ENCODE peak calls at places on chromosomes 4 and X, in five cellular contexts. W, X, I, E and C are unnamed samples.

GRCh38 chr4:136343340-136343739 is 1189.0 kb downstream of the PCDH18 start:
- DNase-seq in E (no peak), I (no peak), W (no peak), X (no peak), C (no peak)

GRCh38 chr4:2515835-2516550 is 20.5 kb upstream of the FAM193A start:
- DNase-seq in W (no peak), I (no peak), E (no peak), X (no peak), C (no peak)

GRCh38 chrX:40864972-40865371 is 129.6 kb upstream of the MED14 start:
- DNase-seq in E (no peak), X (no peak), I (no peak), W (no peak), C (no peak)

GRCh38 chr4:4594531-4594930 is 52.7 kb upstream of the STX18 start:
- DNase-seq in W (no peak), X (no peak), I (no peak), E (no peak), C (no peak)

GRCh38 chr4:92305878-92306520 is 2.2 kb downstream of the GRID2 start:
- DNase-seq in E (peak), I (no peak), X (no peak), W (peak), C (no peak)

GRCh38 chrX:53082773-53083616 is 828 bp downstream of the TSPYL2 start:
- DNase-seq in W (no peak), I (no peak), E (no peak), X (no peak), C (no peak)

GRCh38 chr4:121932212-121932974 is 19.5 kb downstream of the TRPC3 start:
- DNase-seq in W (no peak), I (no peak), E (no peak), X (no peak), C (no peak)

GRCh38 chr4:139903845-139904244 is 238.2 kb downstream of the MGST2 start:
- DNase-seq in E (no peak), I (no peak), W (no peak), X (no peak), C (no peak)

GRCh38 chrX:38327007-38327774 is at the start of gene RPGR:
- DNase-seq in I (peak), W (peak), X (peak), E (peak), C (peak)

GRCh38 chr4:13541176-13541604 is 3.1 kb downstream of the NKX3-2 start:
- DNase-seq in E (peak), W (peak), X (no peak), I (no peak), C (no peak)

GRCh38 chrX:108304210-108304609 is 134.0 kb downstream of the COL4A6 start:
- DNase-seq in W (peak), E (no peak), X (no peak), I (no peak), C (no peak)

GRCh38 chr4:173014113-173014558 is 154.5 kb upstream of the GALNT7 start:
- DNase-seq in W (peak), X (no peak), E (peak), I (no peak), C (no peak)

GRCh38 chr4:73707269-73707875 is 33.0 kb upstream of the CXCL8 start:
- DNase-seq in W (no peak), I (no peak), E (no peak), X (no peak), C (no peak)

GRCh38 chrX:86507337-86507736 is 359.1 kb downstream of the DACH2 start:
- DNase-seq in W (no peak), I (no peak), X (no peak), E (no peak), C (no peak)

GRCh38 chr4:68960294-68961163 is 8.9 kb upstream of the UGT2A3 start:
- DNase-seq in E (no peak), I (no peak), X (no peak), W (no peak), C (no peak)

GRCh38 chrX:121308276-121308805 is 260.9 kb downstream of the GLUD2 start:
- DNase-seq in X (peak), E (no peak), I (peak), W (peak), C (peak)

GRCh38 chr4:74258949-74259348 is 49.3 kb upstream of the EPGN start:
- DNase-seq in X (no peak), W (no peak), I (no peak), E (no peak), C (no peak)

GRCh38 chr4:56619160-56619559 is 61.9 kb downstream of the HOPX start:
- DNase-seq in I (no peak), X (peak), E (no peak), W (peak), C (no peak)

GRCh38 chr4:5021546-5021945 is 2.3 kb upstream of the CYTL1 start:
- DNase-seq in E (no peak), I (no peak), X (no peak), W (no peak), C (no peak)

GRCh38 chr4:152536545-152537182 is 772 bp upstream of the FBXW7 start:
- DNase-seq in X (peak), E (no peak), W (peak), I (peak), C (peak)

GRCh38 chr4:65893311-65893710 is 223.0 kb upstream of the EPHA5 start:
- DNase-seq in I (no peak), W (no peak), X (no peak), E (no peak), C (no peak)

DNA sequence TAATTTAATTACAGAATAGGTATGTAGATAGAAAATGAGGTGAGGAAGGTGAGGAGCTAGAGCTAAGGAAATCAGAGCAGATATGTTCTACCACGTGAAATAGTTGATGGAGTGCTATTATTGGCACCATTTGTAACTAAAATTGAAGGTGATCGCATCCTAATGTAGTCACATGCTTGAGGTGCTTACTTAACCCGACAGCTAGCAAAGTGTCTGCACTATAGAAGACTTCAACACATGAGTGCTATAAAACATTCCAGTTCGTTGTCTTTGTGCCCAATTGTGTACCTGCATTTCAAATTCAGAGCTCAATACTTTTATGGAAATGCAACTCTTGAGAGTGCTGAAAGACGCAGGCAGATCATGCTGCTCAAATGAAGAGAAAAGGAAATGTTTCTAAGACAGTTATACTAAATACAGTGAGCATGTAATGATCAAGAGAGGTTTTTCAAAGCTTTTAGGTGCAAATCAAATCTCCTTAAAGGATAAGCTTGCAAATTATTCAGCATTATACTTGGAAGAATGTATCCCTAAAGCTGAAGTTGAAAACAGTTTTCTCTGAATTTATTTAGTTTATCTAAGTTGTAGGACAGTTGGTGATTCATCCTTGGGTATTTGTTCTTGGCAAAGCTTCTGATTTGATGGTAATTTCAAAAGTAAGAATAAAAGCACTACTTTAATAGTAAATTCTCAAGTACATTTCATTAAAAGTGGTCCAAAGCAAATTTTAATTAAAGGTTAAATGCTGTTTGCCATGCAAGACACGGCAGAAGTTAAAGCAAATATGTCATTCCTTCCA is 223.9 kb upstream of the EPHA5 start:
- DNase-seq in X (no peak), W (no peak), I (no peak), E (no peak), C (no peak)
- TF ChIP-seq JUND in X (no peak), W (no peak), I (no peak), E (no peak), C (no peak)

DNA sequence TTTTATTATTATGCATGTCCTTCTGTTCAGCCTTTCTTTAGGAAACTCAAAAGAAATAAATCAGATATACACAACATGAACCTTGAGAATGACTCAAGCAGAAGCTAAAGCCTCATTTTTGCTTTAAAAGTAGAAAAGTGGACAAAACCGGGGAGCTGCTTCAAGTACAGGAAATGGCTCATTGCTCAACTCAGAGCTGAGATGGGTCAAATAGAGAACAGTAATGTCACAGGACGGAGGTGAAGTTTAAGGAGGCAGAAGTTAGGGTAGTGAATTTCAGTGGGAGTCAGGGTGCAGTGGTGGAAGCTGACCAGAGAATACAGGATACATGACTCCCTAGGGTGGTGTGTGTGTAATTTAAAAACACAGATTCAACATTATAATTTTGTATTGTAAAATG is 22.2 kb downstream of the PHKA2 start:
- DNase-seq in W (no peak), X (no peak), E (no peak), I (no peak), C (no peak)
- TF ChIP-seq JUND in W (no peak), X (no peak), E (no peak), I (no peak), C (no peak)

GRCh38 chr4:168993724-168994510 is 16.1 kb downstream of the CBR4 start:
- DNase-seq in X (no peak), I (no peak), W (no peak), E (no peak), C (no peak)
- TF ChIP-seq JUND in X (no peak), I (no peak), W (no peak), E (no peak), C (no peak)

GRCh38 chrX:55008571-55009358 is 8.6 kb downstream of the APEX2 start:
- DNase-seq in I (peak), X (peak), E (no peak), W (no peak), C (no peak)
- TF ChIP-seq JUND in I (no peak), X (no peak), E (no peak), W (peak), C (no peak)